ENCODE peak calls at places on chromosomes 2 and 18, in four cellular contexts. B, F, L and U are unnamed samples.

GRCh38 chr2:73852020-73852419 is 23.3 kb downstream of the STAMBP start:
- DNase-seq in B (peak), F (no peak), L (no peak), U (no peak)

GRCh38 chr18:47898696-47899095 is 31.8 kb downstream of the SMAD2 start:
- DNase-seq in B (no peak), F (no peak), L (no peak), U (no peak)

GRCh38 chr2:42725657-42726056 is 38.3 kb downstream of the OXER1 start:
- DNase-seq in B (no peak), F (no peak), L (no peak), U (no peak)

GRCh38 chr2:240629968-240630770 is 4.9 kb downstream of the GPR35 start:
- DNase-seq in B (no peak), F (no peak), L (no peak), U (no peak)

GRCh38 chr18:67846422-67847098 is 330.0 kb upstream of the DSEL start:
- DNase-seq in B (no peak), F (no peak), L (no peak), U (no peak)

GRCh38 chr2:235224410-235224809 is 269.4 kb upstream of the AGAP1 start:
- DNase-seq in B (no peak), F (no peak), L (no peak), U (no peak)

GRCh38 chr18:48961547-48961946 is 10.8 kb upstream of the SMAD7 start:
- DNase-seq in B (no peak), F (no peak), L (no peak), U (no peak)

GRCh38 chr2:61135510-61135909 is 26.5 kb upstream of the C2orf74 start:
- DNase-seq in B (peak), F (no peak), L (peak), U (no peak)

GRCh38 chr2:226694142-226694541 is 105.5 kb downstream of the IRS1 start:
- DNase-seq in B (no peak), F (no peak), L (no peak), U (no peak)

GRCh38 chr2:235908826-235909225 is 259.4 kb downstream of the GBX2 start:
- DNase-seq in B (no peak), F (no peak), L (no peak), U (no peak)

GRCh38 chr2:9771481-9772017 is 71.7 kb upstream of the TAF1B start:
- DNase-seq in B (peak), F (no peak), L (peak), U (peak)